ENCODE peak calls at places on chromosome 3, in ten cellular contexts. G is HT-29; V is H7; W is stimulated activated CD8-positive, alpha-beta memory T cell treated with anti-CD3 and anti-CD28 coated beads, Interleukin-12 subunit alpha, Interleukin-12 subunit beta, amount 100 ng/mL, for 1 hour; T is Calu3; X is NCI-H774; S is neuronal stem cell; Y is foreskin fibroblast; P is ACHN; D is EL. Z is an unnamed sample.

GRCh38 chr3:161471211-161471610 is 25.4 kb upstream of the OTOL1 start:
- DNase-seq in D (no peak), S (no peak), Y (no peak), X (no peak), V (no peak), P (no peak), W (no peak), G (no peak), T (no peak), Z (peak; percentile 85)

GRCh38 chr3:1195922-1196321 is 103.1 kb downstream of the CNTN6 start:
- DNase-seq in P (peak; percentile 39), G (no peak), W (no peak), Y (peak; percentile 81), D (no peak), X (no peak), S (no peak), T (peak; percentile 7), V (no peak), Z (no peak)

GRCh38 chr3:12470111-12470510 is 14.2 kb upstream of the TSEN2 start:
- DNase-seq in X (no peak), G (peak; percentile 30), D (peak; percentile 46), P (peak; percentile 53), W (no peak), Y (peak; percentile 85), V (no peak), T (no peak), S (no peak), Z (no peak)

GRCh38 chr3:126131881-126132750 is 48.2 kb upstream of the SLC41A3 start:
- DNase-seq in D (no peak), G (no peak), Y (no peak), X (no peak), V (peak; percentile 27), W (no peak), T (no peak), S (no peak), P (no peak), Z (no peak)

GRCh38 chr3:123939706-123940105 is 21.3 kb downstream of the CCDC14 start:
- DNase-seq in D (no peak), X (no peak), G (no peak), T (no peak), V (no peak), P (no peak), W (no peak), S (no peak), Y (no peak), Z (no peak)

GRCh38 chr3:153087595-153088566 is 74.1 kb upstream of the RAP2B start:
- DNase-seq in S (no peak), V (no peak), Y (peak; percentile 97), G (no peak), T (no peak), W (no peak), X (no peak), D (peak; percentile 66), P (no peak), Z (no peak)

GRCh38 chr3:18351823-18352744 is 73.1 kb downstream of the SATB1 start:
- DNase-seq in T (no peak), W (no peak), V (no peak), P (no peak), Y (no peak), D (no peak), G (peak; percentile 5), X (peak; percentile 77), S (no peak), Z (no peak)

GRCh38 chr3:68957895-68958294 is 25.5 kb upstream of the TAFA4 start:
- DNase-seq in S (no peak), X (no peak), Y (no peak), G (no peak), V (no peak), T (no peak), W (no peak), D (no peak), P (no peak), Z (no peak)

GRCh38 chr3:197866035-197866434 is 75.0 kb downstream of the LRCH3 start:
- DNase-seq in W (no peak), P (no peak), D (no peak), S (no peak), V (no peak), T (no peak), G (no peak), X (no peak), Y (no peak), Z (no peak)

GRCh38 chr3:159865042-159865579 is 123.5 kb upstream of the IL12A start:
- DNase-seq in P (no peak), S (no peak), T (no peak), D (peak; percentile 65), W (no peak), Y (peak; percentile 79), V (no peak), G (no peak), X (no peak), Z (peak; percentile 67)

GRCh38 chr3:169268942-169269460 is 394.5 kb downstream of the MECOM start:
- DNase-seq in V (peak; percentile 11), D (no peak), T (no peak), S (no peak), P (peak; percentile 4), Y (no peak), W (no peak), X (no peak), G (no peak), Z (no peak)

GRCh38 chr3:23479615-23480323 is 276.6 kb downstream of the UBE2E2 start:
- DNase-seq in W (no peak), Y (no peak), D (no peak), T (no peak), X (no peak), G (no peak), V (no peak), P (no peak), S (no peak), Z (no peak)

GRCh38 chr3:20999661-21000060 is 751.3 kb downstream of the ZNF385D start:
- DNase-seq in D (peak; percentile 23), V (no peak), S (no peak), T (no peak), G (no peak), W (no peak), X (no peak), P (no peak), Y (no peak), Z (no peak)

GRCh38 chr3:30188713-30189112 is 417.7 kb upstream of the TGFBR2 start:
- DNase-seq in T (peak; percentile 5), Y (peak; percentile 49), P (no peak), X (peak; percentile 40), D (peak; percentile 48), V (no peak), S (no peak), G (no peak), W (no peak), Z (no peak)

GRCh38 chr3:72485649-72486048 is 362.6 kb downstream of the SHQ1 start:
- DNase-seq in V (no peak), T (no peak), S (no peak), D (no peak), P (no peak), G (no peak), Y (no peak), W (no peak), X (no peak), Z (no peak)

GRCh38 chr3:27632431-27633223 is 89.5 kb downstream of the EOMES start:
- DNase-seq in P (peak; percentile 63), D (peak; percentile 72), G (peak; percentile 19), S (no peak), T (peak; percentile 54), Y (peak; percentile 78), V (peak; percentile 63), X (peak; percentile 60), W (no peak), Z (peak; percentile 46)

GRCh38 chr3:96836153-96836915 is 21.9 kb downstream of the EPHA6 start:
- DNase-seq in D (no peak), S (no peak), Y (no peak), G (peak; percentile 14), T (no peak), X (no peak), W (no peak), V (no peak), P (no peak), Z (no peak)

GRCh38 chr3:16828815-16829214 is 55.9 kb upstream of the PLCL2 start:
- DNase-seq in Y (peak; percentile 63), G (peak; percentile 56), D (peak; percentile 63), T (peak; percentile 47), X (no peak), P (peak; percentile 69), S (no peak), V (peak; percentile 42), W (no peak), Z (no peak)

GRCh38 chr3:45943207-45943846 is at the start of gene CXCR6:
- DNase-seq in S (no peak), D (no peak), W (peak; percentile 13), T (no peak), X (no peak), V (no peak), P (no peak), Y (no peak), G (no peak), Z (no peak)

GRCh38 chr3:14127106-14127505 is 2.3 kb downstream of the TMEM43 start:
- DNase-seq in P (no peak), W (no peak), V (no peak), D (no peak), Y (no peak), T (no peak), X (no peak), S (no peak), G (no peak), Z (no peak)

GRCh38 chr3:73950781-73951180 is 326.0 kb upstream of the PDZRN3 start:
- DNase-seq in D (no peak), G (no peak), P (no peak), Y (no peak), X (no peak), V (no peak), S (no peak), W (no peak), T (no peak), Z (no peak)

GRCh38 chr3:61559108-61559731 is 2.2 kb upstream of the PTPRG start:
- DNase-seq in P (no peak), W (no peak), S (no peak), D (peak; percentile 16), G (no peak), Y (peak; percentile 65), V (peak; percentile 28), T (no peak), X (no peak), Z (no peak)

GRCh38 chr3:197942956-197943556 is 6.9 kb upstream of the RPL35A start:
- DNase-seq in Y (peak; percentile 72), P (peak; percentile 56), T (peak; percentile 36), S (no peak), G (peak; percentile 77), W (no peak), D (peak; percentile 54), V (peak; percentile 62), X (no peak), Z (peak; percentile 24)

GRCh38 chr3:44685128-44685800 is 27.2 kb upstream of the ZNF502 start:
- DNase-seq in V (peak; percentile 28), G (no peak), S (peak; percentile 17), W (peak; percentile 28), Y (peak; percentile 95), T (no peak), X (peak; percentile 72), D (peak; percentile 70), P (no peak), Z (peak; percentile 91)

GRCh38 chr3:196740476-196741400 is 1.1 kb downstream of the PAK2 start:
- DNase-seq in D (peak; percentile 63), Y (peak; percentile 68), P (peak; percentile 63), S (peak; percentile 43), V (peak; percentile 47), G (peak; percentile 71), X (peak; percentile 54), T (peak; percentile 21), W (peak; percentile 12), Z (peak; percentile 65)

GRCh38 chr3:46058981-46059380 is 31.7 kb upstream of the XCR1 start:
- DNase-seq in T (no peak), X (no peak), V (no peak), G (no peak), P (no peak), D (no peak), W (no peak), Y (no peak), S (no peak), Z (no peak)

GRCh38 chr3:128950223-128950938 is 43.5 kb downstream of the CFAP92 start:
- DNase-seq in T (peak; percentile 34), S (no peak), G (peak; percentile 77), P (peak; percentile 33), D (peak; percentile 40), W (no peak), X (peak; percentile 7), Y (peak; percentile 8), V (peak; percentile 63), Z (peak; percentile 44)

GRCh38 chr3:71166839-71167238 is 416.7 kb downstream of the FOXP1 start:
- DNase-seq in X (no peak), D (no peak), V (no peak), S (no peak), P (no peak), Y (no peak), W (no peak), G (no peak), T (no peak), Z (no peak)

Z was measured in G401.